ENCODE peak calls at places on chromosomes 1 and 21, in six cellular contexts. Z, C, X, L, B and O are unnamed samples.

GRCh38 chr21:34221331-34222030 is 142.3 kb upstream of the KCNE2 start:
- DNase-seq in Z (no peak), C (no peak), X (no peak), L (no peak), B (no peak), O (no peak)

GRCh38 chr1:183023601-183024351 is 556 bp downstream of the LAMC1 start:
- DNase-seq in Z (no peak), C (peak), X (no peak), L (peak), B (no peak), O (peak)

GRCh38 chr1:7232441-7232840 is 447.2 kb downstream of the CAMTA1 start:
- DNase-seq in Z (no peak), C (no peak), X (no peak), L (no peak), B (no peak), O (no peak)

GRCh38 chr1:30919025-30919881 is 10.7 kb upstream of the SDC3 start:
- DNase-seq in Z (no peak), C (no peak), X (no peak), L (peak), B (no peak), O (no peak)

GRCh38 chr1:155834296-155834926 is 22.6 kb downstream of the GON4L start:
- DNase-seq in Z (no peak), C (peak), X (no peak), L (no peak), B (no peak), O (no peak)

GRCh38 chr1:232305020-232305419 is 324.9 kb downstream of the SIPA1L2 start:
- DNase-seq in Z (no peak), C (no peak), X (no peak), L (no peak), B (no peak), O (no peak)

GRCh38 chr1:220928725-220929297 is 49.6 kb downstream of the HLX start:
- DNase-seq in Z (no peak), C (no peak), X (no peak), L (no peak), B (no peak), O (no peak)

GRCh38 chr1:20616468-20617156 is 16.6 kb upstream of the PINK1 start:
- DNase-seq in Z (no peak), C (no peak), X (no peak), L (no peak), B (no peak), O (no peak)

GRCh38 chr1:193349046-193349535 is 162.7 kb upstream of the B3GALT2 start:
- DNase-seq in Z (no peak), C (no peak), X (no peak), L (no peak), B (no peak), O (no peak)

GRCh38 chr1:98027044-98027443 is 106.2 kb upstream of the DPYD start:
- DNase-seq in Z (no peak), C (no peak), X (no peak), L (no peak), B (no peak), O (no peak)

GRCh38 chr1:17565551-17565971 is 26.1 kb downstream of the ARHGEF10L start:
- DNase-seq in Z (no peak), C (no peak), X (no peak), L (no peak), B (no peak), O (no peak)

GRCh38 chr1:235642021-235642942 is 7.3 kb downstream of the GNG4 start:
- DNase-seq in Z (peak), C (no peak), X (peak), L (peak), B (peak), O (no peak)

GRCh38 chr1:248828845-248829244 is 3.1 kb upstream of the SH3BP5L start:
- DNase-seq in Z (no peak), C (peak), X (no peak), L (no peak), B (no peak), O (no peak)

GRCh38 chr1:24717867-24718650 is 27.2 kb upstream of the CLIC4 start:
- DNase-seq in Z (no peak), C (no peak), X (no peak), L (no peak), B (no peak), O (peak)

GRCh38 chr1:5994713-5995621 is 2.7 kb upstream of the NPHP4 start:
- DNase-seq in Z (peak), C (no peak), X (peak), L (peak), B (peak), O (no peak)

GRCh38 chr1:187409341-187409740 is 580.6 kb downstream of the PLA2G4A start:
- DNase-seq in Z (no peak), C (no peak), X (no peak), L (no peak), B (no peak), O (no peak)

GRCh38 chr21:45994086-45994661 is 12.6 kb downstream of the COL6A1 start:
- DNase-seq in Z (no peak), C (no peak), X (no peak), L (peak), B (no peak), O (peak)

GRCh38 chr1:51679435-51679834 is 62.5 kb downstream of the OSBPL9 start:
- DNase-seq in Z (no peak), C (peak), X (no peak), L (no peak), B (no peak), O (no peak)

GRCh38 chr1:6489799-6490180 is 1.7 kb downstream of the PLEKHG5 start:
- DNase-seq in Z (peak), C (peak), X (peak), L (peak), B (peak), O (peak)

GRCh38 chr1:155455588-155456195 is 106.9 kb downstream of the ASH1L start:
- DNase-seq in Z (no peak), C (no peak), X (no peak), L (no peak), B (no peak), O (no peak)

GRCh38 chr1:87918398-87918797 is 589.7 kb downstream of the LMO4 start:
- DNase-seq in Z (no peak), C (no peak), X (no peak), L (no peak), B (no peak), O (no peak)

GRCh38 chr1:156371553-156372264 is 2.7 kb downstream of the RHBG start:
- DNase-seq in Z (no peak), C (no peak), X (no peak), L (no peak), B (no peak), O (no peak)